ENCODE peak calls at places on chromosomes 5 and 9, in five cellular contexts. One of them, this sample, is unnamed.

GRCh38 chr5:79759848-79760247 is 70.2 kb downstream of the CMYA5 start:
- DNase-seq in psoas muscle: no peak
- DNase-seq in ureter: no peak
- DNase-seq in A549: no peak
- DNase-seq in aorta: no peak
- DNase-seq in this sample: no peak

GRCh38 chr5:177967221-177967887 is 28.7 kb downstream of the PROP1 start:
- DNase-seq in ureter: no peak
- DNase-seq in A549: no peak
- DNase-seq in psoas muscle: no peak
- DNase-seq in aorta: no peak
- DNase-seq in this sample: no peak

GRCh38 chr9:110744753-110745522 is 76.3 kb downstream of the MUSK start:
- DNase-seq in A549: peak; percentile 67
- DNase-seq in aorta: no peak
- DNase-seq in psoas muscle: peak; percentile 24
- DNase-seq in ureter: peak; percentile 60
- DNase-seq in this sample: no peak

GRCh38 chr5:113574417-113574816 is 60.9 kb downstream of the YTHDC2 start:
- DNase-seq in A549: no peak
- DNase-seq in aorta: no peak
- DNase-seq in ureter: no peak
- DNase-seq in psoas muscle: no peak
- DNase-seq in this sample: no peak

GRCh38 chr5:159427180-159428012 is 97.1 kb upstream of the IL12B start:
- DNase-seq in aorta: no peak
- DNase-seq in A549: no peak
- DNase-seq in ureter: no peak
- DNase-seq in psoas muscle: no peak
- DNase-seq in this sample: no peak

GRCh38 chr5:154107729-154108128 is 69.0 kb downstream of the MFAP3 start:
- DNase-seq in A549: no peak
- DNase-seq in ureter: no peak
- DNase-seq in psoas muscle: no peak
- DNase-seq in aorta: no peak
- DNase-seq in this sample: no peak

GRCh38 chr5:73823508-73823925 is 197.5 kb downstream of the ARHGEF28 start:
- DNase-seq in A549: no peak
- DNase-seq in psoas muscle: no peak
- DNase-seq in ureter: no peak
- DNase-seq in aorta: no peak
- DNase-seq in this sample: no peak

GRCh38 chr9:120635011-120635410 is 55.0 kb upstream of the CDK5RAP2 start:
- DNase-seq in aorta: no peak
- DNase-seq in psoas muscle: no peak
- DNase-seq in ureter: no peak
- DNase-seq in A549: no peak
- DNase-seq in this sample: no peak

GRCh38 chr5:68757813-68758212 is 336.0 kb upstream of the SLC30A5 start:
- DNase-seq in aorta: no peak
- DNase-seq in ureter: no peak
- DNase-seq in psoas muscle: no peak
- DNase-seq in A549: no peak
- DNase-seq in this sample: no peak

GRCh38 chr5:175654346-175654745 is 3.5 kb upstream of the HRH2 start:
- DNase-seq in aorta: no peak
- DNase-seq in ureter: no peak
- DNase-seq in A549: no peak
- DNase-seq in psoas muscle: no peak
- DNase-seq in this sample: no peak

GRCh38 chr5:4212981-4213819 is 617.6 kb downstream of the IRX1 start:
- DNase-seq in A549: no peak
- DNase-seq in psoas muscle: no peak
- DNase-seq in aorta: no peak
- DNase-seq in ureter: no peak
- DNase-seq in this sample: no peak

This sample was measured in ovary.